ENCODE peak calls at places on chromosomes 1 and 21, in ten cellular contexts. K is tibial nerve, M is IMR-90, G is testis, I is vagina, V is K562, A is GM12891, D is body of pancreas, U is esophagus muscularis mucosa, C is prostate gland. P is an unnamed sample.

GRCh38 chr1:17561561-17561985 is 22.1 kb downstream of the ARHGEF10L start:
- DNase-seq in G (no peak), C (no peak), A (no peak), V (no peak), I (no peak), M (no peak), D (peak), U (no peak), K (no peak), P (no peak)

GRCh38 chr1:34927316-34927715 is 2.1 kb downstream of the DLGAP3 start:
- DNase-seq in A (no peak), C (no peak), G (no peak), M (no peak), V (no peak), D (no peak), I (no peak), U (no peak), K (no peak), P (no peak)

GRCh38 chr1:56250809-56251208 is 328.6 kb downstream of the PLPP3 start:
- DNase-seq in G (no peak), A (no peak), V (no peak), U (no peak), M (no peak), D (no peak), K (no peak), C (no peak), I (no peak), P (no peak)

GRCh38 chr21:36973986-36974850 is 7.7 kb upstream of the HLCS start:
- DNase-seq in A (no peak), D (no peak), K (no peak), C (no peak), G (no peak), I (no peak), M (no peak), V (no peak), U (no peak), P (peak)

GRCh38 chr1:69737527-69738176 is 169.9 kb downstream of the LRRC7 start:
- DNase-seq in V (peak), M (peak), I (no peak), A (no peak), G (peak), D (peak), C (peak), K (peak), U (no peak), P (peak)

GRCh38 chr1:9388628-9389184 is 96.0 kb downstream of the SPSB1 start:
- DNase-seq in G (no peak), C (no peak), D (no peak), K (no peak), V (no peak), M (no peak), A (no peak), U (no peak), I (no peak), P (no peak)

GRCh38 chr1:245538671-245539070 is 383.9 kb downstream of the KIF26B start:
- DNase-seq in C (no peak), U (no peak), A (no peak), D (no peak), V (no peak), K (no peak), G (no peak), I (no peak), M (no peak), P (no peak)

GRCh38 chr1:21524686-21525339 is 15.6 kb downstream of the ALPL start:
- DNase-seq in V (no peak), D (no peak), I (no peak), U (no peak), A (no peak), M (no peak), K (no peak), G (no peak), C (no peak), P (no peak)

GRCh38 chr1:2384941-2385481 is 6.3 kb downstream of the MORN1 start:
- DNase-seq in K (no peak), V (peak), G (no peak), D (no peak), U (no peak), A (no peak), I (no peak), M (no peak), C (no peak), P (no peak)

GRCh38 chr1:35085421-35085820 is 6.2 kb downstream of the ZMYM1 start:
- DNase-seq in A (no peak), D (no peak), M (no peak), C (peak), K (no peak), V (no peak), U (no peak), I (no peak), G (no peak), P (no peak)

GRCh38 chr1:156115514-156116374 is 1.2 kb downstream of the LMNA start:
- DNase-seq in C (peak), G (peak), D (peak), K (peak), M (peak), U (no peak), A (no peak), I (no peak), V (no peak), P (peak)
- TF ChIP-seq POLR2A in C (peak), G (no peak), D (peak), K (peak), M (peak), U (peak), A (no peak), I (peak), V (peak), P (peak)

GRCh38 chr1:201944002-201944401 is 2.3 kb downstream of the LMOD1 start:
- DNase-seq in A (no peak), U (no peak), G (no peak), C (no peak), K (no peak), M (no peak), I (no peak), D (no peak), V (no peak), P (no peak)

GRCh38 chr1:201939271-201939973 is 6.9 kb downstream of the LMOD1 start:
- DNase-seq in G (no peak), C (no peak), M (no peak), K (no peak), D (no peak), V (no peak), A (no peak), U (no peak), I (no peak), P (no peak)

GRCh38 chr1:201938440-201939005 is 7.8 kb downstream of the LMOD1 start:
- DNase-seq in C (no peak), M (no peak), U (no peak), A (no peak), D (no peak), K (no peak), V (no peak), G (peak), I (no peak), P (no peak)

GRCh38 chr1:201942129-201942495 is 4.2 kb downstream of the LMOD1 start:
- DNase-seq in M (no peak), C (no peak), D (no peak), G (no peak), I (no peak), A (no peak), U (no peak), K (no peak), V (no peak), P (no peak)

GRCh38 chr1:201941420-201942128 is 4.8 kb downstream of the LMOD1 start:
- DNase-seq in V (peak), G (peak), U (no peak), C (no peak), I (no peak), M (no peak), D (no peak), A (no peak), K (no peak), P (peak)
- TF ChIP-seq POLR2A in V (peak), G (no peak), U (no peak), C (no peak), I (no peak), M (no peak), D (no peak), A (no peak), K (no peak), P (no peak)

GRCh38 chr1:207078578-207079132 is 10.0 kb upstream of the C4BPB start:
- DNase-seq in I (no peak), D (no peak), K (no peak), C (no peak), G (no peak), V (no peak), M (no peak), U (no peak), A (no peak), P (no peak)
- TF ChIP-seq POLR2A in I (no peak), D (no peak), K (no peak), C (no peak), G (no peak), V (no peak), M (no peak), U (no peak), A (no peak), P (no peak)

GRCh38 chr21:45882641-45883040 is 98.9 kb upstream of the COL6A1 start:
- DNase-seq in V (no peak), U (no peak), C (no peak), K (no peak), D (no peak), A (no peak), I (no peak), G (no peak), M (no peak), P (no peak)
- TF ChIP-seq POLR2A in V (no peak), U (no peak), C (no peak), K (no peak), D (no peak), A (no peak), I (no peak), G (no peak), M (no peak), P (no peak)

GRCh38 chr1:241548008-241548407 is 15.8 kb downstream of the KMO start:
- DNase-seq in K (no peak), D (no peak), A (no peak), C (no peak), M (no peak), I (no peak), G (no peak), U (no peak), V (no peak), P (no peak)

GRCh38 chr1:241555526-241555925 is 23.3 kb downstream of the KMO start:
- DNase-seq in D (no peak), V (no peak), I (no peak), K (no peak), G (no peak), U (no peak), M (no peak), C (no peak), A (no peak), P (no peak)

GRCh38 chr1:241550318-241550717 is 18.1 kb downstream of the KMO start:
- DNase-seq in U (no peak), G (no peak), C (no peak), A (no peak), K (no peak), M (no peak), I (no peak), D (no peak), V (no peak), P (no peak)

GRCh38 chr1:241553886-241554592 is 21.9 kb downstream of the KMO start:
- DNase-seq in A (no peak), V (no peak), I (no peak), K (no peak), G (no peak), U (no peak), C (no peak), M (no peak), D (no peak), P (no peak)

DNA sequence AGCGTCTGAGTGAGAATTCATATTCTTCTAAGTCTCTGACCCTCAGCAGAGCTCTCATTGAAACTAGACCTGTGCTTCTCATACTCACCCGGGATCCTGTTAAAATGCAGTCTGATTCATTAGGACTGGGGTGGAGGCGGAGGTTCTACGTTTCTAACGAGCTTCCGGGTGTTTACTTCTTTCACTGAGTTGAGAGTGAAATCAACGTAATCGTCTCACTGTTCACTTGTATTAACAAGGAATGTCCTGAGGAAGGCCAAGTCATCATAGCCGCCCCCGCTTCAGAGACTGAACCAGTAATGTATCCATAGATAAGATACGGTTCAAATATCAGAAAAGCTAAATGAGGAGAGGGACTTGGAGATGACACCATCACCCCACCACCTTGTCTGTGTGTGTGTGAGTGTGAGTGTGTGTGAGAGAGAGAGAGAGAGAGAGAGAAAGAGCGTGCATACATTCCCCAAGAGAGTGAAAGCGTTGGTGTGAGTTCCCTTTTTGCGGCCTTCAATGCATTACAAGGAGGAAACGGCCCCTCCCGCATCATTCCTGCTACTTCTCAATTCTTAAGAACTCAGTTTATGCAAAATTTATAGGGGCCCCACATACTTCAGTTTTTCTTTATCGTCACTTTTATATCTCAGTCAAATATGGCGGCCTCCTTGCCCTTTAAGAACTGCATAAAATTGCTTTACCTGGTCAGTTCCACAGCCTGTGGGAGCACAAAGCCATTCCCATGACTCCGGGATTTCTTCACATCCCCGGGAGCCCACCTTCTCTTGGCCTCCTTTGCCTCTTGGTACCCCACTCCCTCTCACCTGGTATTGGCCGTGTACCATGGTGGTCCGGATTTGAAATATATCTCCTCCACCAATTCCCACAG is 19.8 kb downstream of the KMO start:
- DNase-seq in V (peak), U (no peak), G (peak), C (no peak), I (no peak), A (no peak), D (peak), M (peak), K (peak), P (no peak)
- TF ChIP-seq POLR2A in V (peak), U (no peak), G (no peak), C (no peak), I (no peak), A (peak), D (no peak), M (no peak), K (no peak), P (no peak)

GRCh38 chr1:24189528-24189927 is 2.4 kb upstream of the IFNLR1 start:
- DNase-seq in M (no peak), C (no peak), I (no peak), U (no peak), A (no peak), K (no peak), G (no peak), D (peak), V (no peak), P (no peak)
- TF ChIP-seq POLR2A in M (no peak), C (no peak), I (no peak), U (no peak), A (no peak), K (no peak), G (no peak), D (no peak), V (no peak), P (no peak)